ENCODE peak calls at places on chromosomes 5 and 9, in six cellular contexts. G is choroid plexus epithelial cell, T is AG10803, I is RCC 7860, D is OCI-M1, J is cardiac muscle cell. B is an unnamed sample.

GRCh38 chr5:2515180-2515809 is 236.2 kb downstream of the IRX2 start:
- DNase-seq in G (no peak), T (no peak), I (no peak), D (no peak), J (no peak), B (no peak)

GRCh38 chr5:122341087-122341486 is 29.1 kb downstream of the SNCAIP start:
- DNase-seq in G (no peak), T (no peak), I (no peak), D (peak; percentile 0), J (no peak), B (no peak)

GRCh38 chr5:91977599-91977998 is 594.5 kb upstream of the ARRDC3 start:
- DNase-seq in G (no peak), T (no peak), I (no peak), D (no peak), J (no peak), B (no peak)

GRCh38 chr9:77829440-77829839 is 181.3 kb upstream of the GNA14 start:
- DNase-seq in G (no peak), T (no peak), I (no peak), D (no peak), J (no peak), B (no peak)

GRCh38 chr9:93268551-93269314 is 84.8 kb downstream of the WNK2 start:
- DNase-seq in G (no peak), T (no peak), I (no peak), D (no peak), J (no peak), B (no peak)

GRCh38 chr5:138969323-138970013 is 94.3 kb upstream of the LRRTM2 start:
- DNase-seq in G (no peak), T (no peak), I (no peak), D (no peak), J (no peak), B (no peak)

GRCh38 chr5:172245823-172246222 is 37.7 kb downstream of the UBTD2 start:
- DNase-seq in G (peak; percentile 4), T (peak; percentile 46), I (no peak), D (no peak), J (peak; percentile 34), B (no peak)

GRCh38 chr9:128099932-128100491 is 27.5 kb downstream of the PTGES2 start:
- DNase-seq in G (peak; percentile 25), T (peak; percentile 25), I (no peak), D (no peak), J (peak; percentile 26), B (peak; percentile 67)

GRCh38 chr9:137227057-137227852 is at the start of gene RNF224:
- DNase-seq in G (peak; percentile 78), T (peak; percentile 54), I (peak; percentile 70), D (peak; percentile 86), J (peak; percentile 82), B (no peak)

GRCh38 chr5:2253063-2253653 is 370.4 kb upstream of the IRX4 start:
- DNase-seq in G (no peak), T (no peak), I (no peak), D (no peak), J (no peak), B (no peak)

GRCh38 chr9:115192835-115193234 is 74.9 kb upstream of the TNC start:
- DNase-seq in G (no peak), T (no peak), I (no peak), D (no peak), J (no peak), B (no peak)

GRCh38 chr5:103041071-103041676 is 78.8 kb downstream of the GIN1 start:
- DNase-seq in G (peak; percentile 81), T (peak; percentile 49), I (peak; percentile 35), D (peak; percentile 82), J (peak; percentile 74), B (no peak)

GRCh38 chr5:170333161-170333909 is 35.8 kb upstream of the LCP2 start:
- DNase-seq in G (peak; percentile 43), T (no peak), I (no peak), D (peak; percentile 32), J (no peak), B (no peak)

GRCh38 chr5:123827811-123828210 is 315.8 kb downstream of the CSNK1G3 start:
- DNase-seq in G (no peak), T (no peak), I (no peak), D (no peak), J (no peak), B (no peak)

GRCh38 chr5:33310471-33310870 is 130.3 kb upstream of the TARS1 start:
- DNase-seq in G (peak; percentile 70), T (peak; percentile 91), I (peak; percentile 85), D (no peak), J (peak; percentile 75), B (no peak)

GRCh38 chr9:93963969-93964368 is 8.8 kb upstream of the BARX1 start:
- DNase-seq in G (peak; percentile 69), T (no peak), I (no peak), D (no peak), J (no peak), B (no peak)

GRCh38 chr5:134592141-134592746 is 40.4 kb downstream of the SAR1B start:
- DNase-seq in G (peak; percentile 41), T (peak; percentile 34), I (no peak), D (no peak), J (peak; percentile 22), B (no peak)

GRCh38 chr5:81269751-81270686 is 31.4 kb upstream of the ZCCHC9 start:
- DNase-seq in G (no peak), T (no peak), I (no peak), D (no peak), J (no peak), B (no peak)

GRCh38 chr5:123265551-123265950 is 157.7 kb downstream of the CEP120 start:
- DNase-seq in G (peak; percentile 36), T (no peak), I (no peak), D (no peak), J (peak; percentile 54), B (no peak)

GRCh38 chr5:149885512-149885911 is 59.1 kb downstream of the PDE6A start:
- DNase-seq in G (no peak), T (no peak), I (no peak), D (no peak), J (no peak), B (no peak)

GRCh38 chr5:150599281-150599680 is 41.2 kb upstream of the SYNPO start:
- DNase-seq in G (no peak), T (no peak), I (no peak), D (no peak), J (no peak), B (no peak)

GRCh38 chr9:127975376-127976315 is 5.1 kb downstream of the EEIG1 start:
- DNase-seq in G (no peak), T (peak; percentile 46), I (no peak), D (no peak), J (no peak), B (no peak)

GRCh38 chr9:99237356-99237755 is 15.3 kb downstream of the SEC61B start:
- DNase-seq in G (no peak), T (no peak), I (no peak), D (no peak), J (no peak), B (no peak)